ENCODE peak calls at places on chromosomes 5 and 9, in four cellular contexts. D is GM23248; K is CD8-positive, alpha-beta T cell; U is neural progenitor cell. C is an unnamed sample. For H3K27me3 and H3K4me1, the result is how much of the 10 kb centered on the place peaks cover.

GRCh38 chr5:142820447-142820846 is 50.3 kb downstream of the ARHGAP26 start:
- DNase-seq in K (no peak), U (no peak), D (no peak), C (no peak)

GRCh38 chr9:135048758-135049284 is 38.6 kb upstream of the OLFM1 start:
- DNase-seq in U (no peak), K (no peak), D (no peak), C (no peak)

GRCh38 chr9:110283736-110284135 is 27.4 kb upstream of the TXN start:
- DNase-seq in K (no peak), D (no peak), U (no peak), C (no peak)

GRCh38 chr9:16138961-16139441 is 586.2 kb downstream of the CCDC171 start:
- DNase-seq in D (peak), K (no peak), U (no peak), C (no peak)

GRCh38 chr9:134689320-134690181 is 47.9 kb downstream of the COL5A1 start:
- DNase-seq in U (peak), K (no peak), D (peak), C (peak)

GRCh38 chr5:173707392-173707791 is 90.9 kb upstream of the BOD1 start:
- DNase-seq in D (peak), K (no peak), U (no peak), C (no peak)

GRCh38 chr5:178766936-178767912 is 36.8 kb upstream of the ZNF354A start:
- DNase-seq in D (no peak), K (no peak), U (peak), C (no peak)

GRCh38 chr9:7171461-7171860 is 413.7 kb downstream of the KDM4C start:
- DNase-seq in K (no peak), D (no peak), U (no peak), C (no peak)

GRCh38 chr9:112505607-112506006 is 19.0 kb downstream of the KIAA1958 start:
- DNase-seq in K (no peak), D (no peak), U (no peak), C (no peak)

GRCh38 chr5:42108468-42108867 is 183.4 kb downstream of the FBXO4 start:
- DNase-seq in U (no peak), K (no peak), D (no peak), C (no peak)

GRCh38 chr9:108618906-108619550 is 236.8 kb downstream of the ACTL7B start:
- DNase-seq in D (peak), U (no peak), K (no peak), C (no peak)

GRCh38 chr9:72579190-72579589 is 57.8 kb downstream of the TMC1 start:
- DNase-seq in D (peak), K (no peak), U (no peak), C (peak)

GRCh38 chr9:133956520-133957076 is 35.5 kb downstream of the VAV2 start:
- DNase-seq in U (peak), K (no peak), D (peak), C (peak)

DNA sequence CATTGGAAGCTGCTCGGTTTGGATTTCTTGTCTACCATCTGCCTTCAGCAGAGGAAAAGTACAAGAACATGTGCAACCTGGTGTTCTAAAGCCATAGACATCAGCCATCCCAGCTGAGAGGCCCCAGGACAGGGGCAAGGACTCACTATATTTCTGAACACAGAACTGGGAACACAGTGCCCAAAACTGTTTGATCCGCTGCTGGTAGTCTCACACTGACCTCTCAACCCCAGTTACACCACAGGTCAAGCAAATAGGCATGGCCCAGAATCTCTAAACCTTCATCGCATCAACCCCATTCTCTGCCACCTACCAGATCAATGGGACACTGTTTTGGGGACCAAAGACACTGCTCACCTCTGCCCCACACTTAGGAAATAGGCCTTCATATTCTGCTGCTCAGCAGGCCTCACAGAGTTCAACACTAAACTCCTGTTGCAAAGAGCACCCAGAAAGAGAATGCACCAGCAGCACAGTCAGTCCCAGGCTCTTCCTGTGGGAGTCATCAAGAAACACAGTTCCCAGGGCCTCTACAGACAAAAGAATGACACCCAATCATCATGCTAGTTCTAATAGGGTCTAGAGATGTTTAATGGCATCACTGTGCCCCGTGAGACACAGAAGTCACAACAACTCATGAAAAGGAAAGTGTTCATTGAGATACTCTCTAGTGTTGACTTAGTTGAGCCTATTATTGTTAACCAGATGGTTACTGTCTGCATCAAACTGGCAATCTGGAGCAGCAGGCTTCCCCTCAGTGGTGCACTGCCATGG is 1.8 kb downstream of the KLHL3 start:
- DNase-seq in K (no peak), D (peak), U (no peak), C (no peak)
- H3K4me3 ChIP-seq in K (peak), D (peak), U (peak), C (no peak)

GRCh38 chr5:80590766-80591165 is 20.7 kb upstream of the ANKRD34B start:
- DNase-seq in K (no peak), U (no peak), D (no peak), C (no peak)

GRCh38 chr5:80592105-80592504 is 22.0 kb upstream of the ANKRD34B start:
- DNase-seq in D (no peak), K (no peak), U (no peak), C (no peak)

GRCh38 chr5:80588858-80589540 is 18.9 kb upstream of the ANKRD34B start:
- DNase-seq in D (no peak), K (no peak), U (no peak), C (no peak)

GRCh38 chr5:80592761-80593160 is 22.7 kb upstream of the ANKRD34B start:
- DNase-seq in U (peak), K (no peak), D (no peak), C (no peak)

DNA sequence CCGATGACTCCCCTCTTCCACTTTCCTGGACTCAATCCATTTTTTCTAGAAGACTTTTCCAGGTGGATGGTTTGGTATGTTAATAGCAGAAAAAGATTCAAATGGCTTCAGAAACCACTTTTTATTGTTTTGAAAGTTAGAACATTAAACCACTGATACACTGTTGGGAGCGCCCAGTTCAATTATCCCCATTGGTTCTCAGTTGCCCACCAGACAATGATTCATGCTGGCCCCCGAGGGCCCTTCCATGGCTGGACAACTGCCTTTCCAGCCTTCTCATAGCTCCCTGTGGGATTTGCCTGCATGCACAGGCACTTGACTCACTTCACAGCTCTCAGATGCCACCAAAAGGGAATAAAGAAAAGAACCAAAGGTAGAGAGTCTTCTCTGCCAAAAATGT is 21.3 kb upstream of the ANKRD34B start:
- DNase-seq in D (peak), K (no peak), U (no peak), C (no peak)
- H3K27me3 ChIP-seq in D (under half), K (under half), U (under half), C (under half)

DNA sequence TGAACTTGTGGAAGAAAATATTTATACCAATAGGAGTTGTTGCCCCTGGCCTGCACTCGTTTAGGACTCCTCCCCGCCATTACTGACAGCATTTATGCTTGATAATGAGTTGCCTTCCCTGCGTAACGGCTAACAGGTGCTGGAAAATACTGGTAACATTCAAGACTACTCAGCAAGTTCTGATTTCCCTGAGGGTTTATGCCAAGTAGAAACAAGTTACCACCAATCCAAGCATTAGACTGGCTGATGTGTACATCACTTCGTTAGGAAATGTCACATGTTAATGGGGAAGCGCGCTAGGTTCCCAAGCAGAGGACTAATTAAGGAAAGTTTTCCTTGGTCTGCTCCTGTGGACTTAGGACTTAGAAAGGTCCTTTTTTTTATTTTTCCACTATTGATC is 302.1 kb downstream of the EFNA5 start:
- DNase-seq in K (no peak), U (no peak), D (no peak), C (no peak)
- H3K4me1 ChIP-seq in K (under half), U (half or more), D (under half), C (under half)

GRCh38 chr5:66406761-66407289 is 189.4 kb upstream of the MAST4 start:
- DNase-seq in U (no peak), K (no peak), D (no peak), C (no peak)

GRCh38 chr5:66407739-66408138 is 188.5 kb upstream of the MAST4 start:
- DNase-seq in D (no peak), U (no peak), K (no peak), C (no peak)

GRCh38 chr5:66408561-66408960 is 187.6 kb upstream of the MAST4 start:
- DNase-seq in U (no peak), K (no peak), D (no peak), C (no peak)

GRCh38 chr5:66411701-66412100 is 184.5 kb upstream of the MAST4 start:
- DNase-seq in U (no peak), D (no peak), K (no peak), C (no peak)

DNA sequence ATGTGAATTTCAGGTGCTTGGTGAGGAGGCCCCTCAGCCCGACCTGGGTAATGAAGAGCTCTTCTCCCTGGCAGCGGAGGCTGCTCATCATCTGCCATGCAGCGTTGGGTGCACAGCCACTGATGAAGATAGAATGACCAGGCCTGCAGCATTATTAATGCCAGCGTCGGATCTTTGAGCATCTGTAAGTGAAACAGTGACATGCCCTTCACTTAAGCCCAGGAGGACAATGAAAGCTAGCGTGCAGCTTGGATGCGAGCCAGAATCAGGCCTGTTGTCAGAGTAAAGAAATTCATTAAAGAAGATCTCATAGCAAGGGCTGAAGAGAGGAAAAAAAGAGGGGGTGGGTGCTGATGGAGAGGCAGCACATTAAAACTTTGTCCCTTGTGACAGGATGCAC is 186.1 kb upstream of the MAST4 start:
- DNase-seq in U (no peak), K (no peak), D (no peak), C (no peak)
- H3K4me3 ChIP-seq in U (no peak), K (no peak), D (no peak), C (no peak)

DNA sequence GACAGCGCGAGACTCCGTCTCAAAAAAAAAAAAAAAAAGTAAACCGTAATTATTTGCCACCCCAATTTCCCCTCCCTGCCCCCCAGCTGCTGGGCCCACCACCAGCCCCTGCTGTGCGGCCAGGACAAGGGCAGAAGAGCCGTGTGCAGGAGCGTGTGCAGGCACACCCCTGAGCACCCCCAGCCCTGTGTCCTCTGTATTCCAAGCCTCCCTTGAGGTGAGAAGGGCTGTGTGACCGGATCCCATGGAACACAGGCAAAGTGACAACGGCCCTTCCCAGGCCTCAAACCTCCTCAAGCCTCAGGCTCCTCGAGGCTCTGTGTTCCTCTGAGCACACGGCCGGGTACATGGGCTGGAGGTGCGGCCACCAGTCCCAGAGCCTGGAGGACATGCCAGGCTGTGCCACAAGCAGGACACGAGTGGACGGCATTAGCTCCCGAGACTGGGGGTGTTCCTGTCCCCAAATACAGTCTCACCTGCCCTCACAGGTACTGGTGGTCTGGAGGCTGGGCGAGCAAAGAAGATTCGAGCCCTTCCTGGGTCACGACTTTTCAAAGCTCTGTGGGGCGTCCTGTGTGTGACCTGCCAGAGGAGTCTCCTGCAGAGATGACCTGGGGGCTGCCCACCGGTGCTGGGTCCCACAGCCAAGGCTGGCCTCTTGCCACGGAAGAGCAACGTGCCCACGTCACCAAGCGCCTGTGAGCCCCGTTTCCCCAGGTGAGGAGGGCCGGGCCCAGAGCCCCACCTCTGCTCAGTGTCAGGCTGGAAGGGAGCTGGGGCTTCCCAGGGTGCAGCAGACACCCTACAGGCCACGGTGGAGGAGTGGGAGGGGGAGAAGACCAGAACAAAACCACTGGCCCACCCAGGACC is 47.1 kb upstream of the SIMC1 start:
- DNase-seq in K (no peak), U (no peak), D (no peak), C (no peak)
- H3K27me3 ChIP-seq in K (under half), U (under half), D (under half), C (under half)

DNA sequence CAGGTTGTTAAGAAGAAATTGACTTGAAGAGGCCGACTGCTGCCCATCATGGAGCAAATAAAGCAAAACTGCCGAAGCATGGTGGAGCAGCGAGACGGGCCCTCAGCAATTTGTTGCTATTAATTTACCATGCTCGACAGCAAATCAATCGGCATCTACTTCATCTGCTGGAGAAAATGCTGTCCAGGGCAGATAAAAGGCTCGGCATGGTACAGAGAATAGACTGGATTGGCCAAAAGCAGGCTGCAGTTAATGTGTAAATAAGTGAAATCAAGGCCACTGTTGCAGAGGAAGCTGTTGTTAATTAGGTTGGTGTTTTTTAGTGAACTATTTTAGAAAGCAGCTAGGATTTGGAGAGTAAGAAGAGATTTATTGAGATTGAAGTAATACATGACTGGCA is 8.3 kb downstream of the TLE4 start:
- DNase-seq in U (no peak), D (no peak), K (no peak), C (no peak)
- H3K4me1 ChIP-seq in U (half or more), D (under half), K (half or more), C (under half)

DNA sequence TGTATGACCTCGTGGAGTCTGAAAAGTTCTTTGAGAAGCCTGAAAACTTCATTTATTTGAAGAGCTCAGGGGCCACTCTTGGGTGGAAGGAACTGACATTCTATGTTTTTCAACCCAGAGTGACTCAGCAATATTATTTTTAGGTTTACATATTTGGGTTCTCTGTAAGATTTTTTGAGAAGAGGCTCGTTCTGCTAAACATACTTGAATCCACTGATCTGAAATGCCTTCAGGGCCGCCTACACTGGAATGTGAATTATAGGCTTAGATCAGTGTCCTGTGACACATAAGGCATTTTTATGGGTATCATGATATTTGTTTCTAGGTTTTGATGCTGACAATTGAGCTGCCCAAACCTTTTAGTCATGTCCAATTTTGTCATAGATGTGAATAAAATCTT is 86.2 kb downstream of the PSAT1 start:
- DNase-seq in K (no peak), D (peak), U (no peak), C (no peak)
- H3K4me3 ChIP-seq in K (no peak), D (peak), U (no peak), C (no peak)

GRCh38 chr5:90553711-90554110 is 4.9 kb upstream of the ADGRV1 start:
- DNase-seq in D (no peak), U (no peak), K (no peak), C (no peak)
- H3K27me3 ChIP-seq in D (under half), U (under half), K (under half), C (under half)

GRCh38 chr5:80249876-80250275 is 6.0 kb downstream of the SERINC5 start:
- DNase-seq in U (peak), K (no peak), D (no peak), C (no peak)
- H3K4me1 ChIP-seq in U (half or more), K (half or more), D (under half), C (under half)

GRCh38 chr5:67536892-67537291 is 340.3 kb upstream of the CD180 start:
- DNase-seq in K (no peak), D (no peak), U (no peak), C (no peak)
- H3K4me3 ChIP-seq in K (no peak), D (no peak), U (no peak), C (no peak)